ENCODE peak calls at places on chromosomes 6 and 20, in nine cellular contexts. N is mucosa of gallbladder, M is dorsolateral prefrontal cortex, E is NCI-H1105, X is MCF 10A, Y is M059J, W is pancreas, D is fibroblast of pulmonary artery, J is HFFc6. S is an unnamed sample.

GRCh38 chr6:72182337-72183246 is 296.2 kb downstream of the RIMS1 start:
- DNase-seq in E (peak), W (peak), D (peak), N (peak), J (no peak), M (peak), Y (peak), X (no peak), S (no peak)

GRCh38 chr6:139378882-139379341 is 4.5 kb upstream of the CITED2 start:
- DNase-seq in N (no peak), M (no peak), J (peak), W (no peak), Y (peak), X (peak), E (no peak), D (peak), S (peak)

GRCh38 chr6:36127462-36128016 is 2.8 kb upstream of the MAPK13 start:
- DNase-seq in J (peak), E (no peak), W (no peak), D (peak), Y (peak), X (peak), N (no peak), M (no peak), S (peak)

GRCh38 chr6:3119040-3119723 is 671 bp downstream of the BPHL start:
- DNase-seq in D (peak), X (peak), W (no peak), N (no peak), E (no peak), Y (peak), J (peak), M (no peak), S (no peak)

GRCh38 chr20:59561614-59562277 is 42.6 kb upstream of the PHACTR3 start:
- DNase-seq in D (no peak), N (no peak), M (no peak), J (no peak), X (no peak), E (no peak), Y (no peak), W (no peak), S (no peak)

GRCh38 chr6:157822221-157823000 is 635 bp upstream of the SNX9 start:
- DNase-seq in W (no peak), E (no peak), N (no peak), D (no peak), J (no peak), M (peak), Y (no peak), X (no peak), S (peak)

GRCh38 chr20:40144581-40144980 is 544.5 kb downstream of the MAFB start:
- DNase-seq in W (no peak), M (no peak), X (no peak), J (no peak), Y (no peak), N (no peak), E (no peak), D (no peak), S (no peak)

GRCh38 chr20:46637861-46638366 is 13.3 kb downstream of the SLC13A3 start:
- DNase-seq in E (no peak), W (no peak), D (no peak), N (no peak), X (no peak), J (no peak), M (no peak), Y (no peak), S (no peak)

GRCh38 chr20:17614812-17615644 is 45.2 kb downstream of the DSTN start:
- DNase-seq in W (peak), Y (no peak), N (peak), E (no peak), D (no peak), X (no peak), M (no peak), J (no peak), S (peak)

S was measured in NB4.